ENCODE peak calls at places on chromosomes 3 and 15, in ten cellular contexts. R is AG04450; U is effector memory CD8-positive, alpha-beta T cell; O is NCI-H1092 treated with DMSO at 0.1 percent for 48 hours; T is NCI-H524; D is fibroblast of pulmonary artery; N is stromal cell of bone marrow; H is Right ventricle myocardium superior; J is CD8-positive, alpha-beta T cell; V is T-cell. L is an unnamed sample.

GRCh38 chr3:23501201-23501824 is 298.2 kb downstream of the UBE2E2 start:
- DNase-seq in R (no peak), T (no peak), J (no peak), N (no peak), V (no peak), U (no peak), H (no peak), O (no peak), D (peak; percentile 18), L (no peak)

GRCh38 chr3:106157411-106157810 is 288.6 kb upstream of the CBLB start:
- DNase-seq in T (no peak), U (no peak), R (no peak), J (no peak), V (no peak), D (no peak), N (no peak), O (no peak), H (no peak), L (no peak)

GRCh38 chr3:33869977-33870376 is 71.5 kb downstream of the PDCD6IP start:
- DNase-seq in U (no peak), J (no peak), R (no peak), H (no peak), T (no peak), V (no peak), O (no peak), N (no peak), D (no peak), L (no peak)

GRCh38 chr3:63968612-63969350 is 54.5 kb downstream of the PSMD6 start:
- DNase-seq in U (no peak), O (no peak), T (no peak), V (peak; percentile 25), J (no peak), R (no peak), D (no peak), N (no peak), H (no peak), L (no peak)

GRCh38 chr15:32683906-32684584 is 33.8 kb upstream of the GREM1 start:
- DNase-seq in D (peak; percentile 97), T (no peak), H (no peak), U (no peak), V (no peak), N (peak; percentile 89), O (no peak), J (no peak), R (peak; percentile 61), L (no peak)

GRCh38 chr3:195251336-195252065 is 19.5 kb downstream of the XXYLT1 start:
- DNase-seq in T (no peak), U (no peak), R (no peak), V (no peak), H (no peak), D (no peak), N (no peak), O (no peak), J (no peak), L (no peak)

GRCh38 chr3:34053631-34054030 is 255.2 kb downstream of the PDCD6IP start:
- DNase-seq in O (no peak), U (no peak), H (no peak), N (no peak), J (no peak), R (no peak), T (no peak), V (no peak), D (peak; percentile 7), L (no peak)

GRCh38 chr3:12746419-12746818 is 12.6 kb downstream of the TMEM40 start:
- DNase-seq in U (no peak), V (no peak), R (no peak), T (no peak), D (no peak), J (no peak), H (no peak), N (no peak), O (no peak), L (no peak)

GRCh38 chr3:42707620-42708355 is 5.2 kb upstream of the HHATL start:
- DNase-seq in V (no peak), H (no peak), J (no peak), N (no peak), R (no peak), D (no peak), U (no peak), T (no peak), O (no peak), L (no peak)

GRCh38 chr15:76342382-76343201 is 6.0 kb downstream of the ISL2 start:
- DNase-seq in H (no peak), V (no peak), J (no peak), T (no peak), D (no peak), O (no peak), R (no peak), U (no peak), N (no peak), L (no peak)